ENCODE peak calls at places on chromosomes 1 and 21, in four cellular contexts. H is right lobe of liver, G is hepatocyte, J is RWPE1. P is an unnamed sample.

GRCh38 chr1:168343566-168343965 is 62.9 kb downstream of the TBX19 start:
- DNase-seq in G (no peak), J (no peak), H (no peak), P (no peak)

GRCh38 chr21:18248171-18248570 is 3.5 kb downstream of the CHODL start:
- DNase-seq in G (no peak), J (no peak), H (no peak), P (no peak)

GRCh38 chr1:227362039-227362438 is 43.7 kb upstream of the CDC42BPA start:
- DNase-seq in G (no peak), H (no peak), J (no peak), P (no peak)

GRCh38 chr1:184255560-184255959 is 131.3 kb upstream of the C1orf21 start:
- DNase-seq in J (no peak), H (no peak), G (no peak), P (no peak)

GRCh38 chr1:41474490-41475271 is 9.8 kb downstream of the EDN2 start:
- DNase-seq in G (peak), H (peak), J (peak), P (peak)

GRCh38 chr1:85240174-85240601 is 19.3 kb downstream of the C1orf52 start:
- DNase-seq in H (no peak), G (no peak), J (peak), P (peak)

GRCh38 chr1:3305156-3305555 is 149.3 kb upstream of the ARHGEF16 start:
- DNase-seq in H (no peak), J (no peak), G (no peak), P (no peak)

GRCh38 chr1:230891984-230892383 is 23.7 kb upstream of the C1orf198 start:
- DNase-seq in J (no peak), H (no peak), G (no peak), P (no peak)

GRCh38 chr1:215793210-215793609 is 226.1 kb downstream of the KCTD3 start:
- DNase-seq in H (no peak), J (peak), G (no peak), P (no peak)

GRCh38 chr1:91948501-91949355 is 473 bp upstream of the BRDT start:
- DNase-seq in J (no peak), G (no peak), H (no peak), P (peak)

GRCh38 chr1:45040297-45040696 is 28.2 kb downstream of the UROD start:
- DNase-seq in H (no peak), J (no peak), G (no peak), P (no peak)

GRCh38 chr21:30468912-30469812 is 11.0 kb downstream of the KRTAP19-1 start:
- DNase-seq in J (no peak), H (no peak), G (no peak), P (no peak)

GRCh38 chr21:30463713-30464112 is 16.5 kb downstream of the KRTAP19-1 start:
- DNase-seq in H (no peak), G (peak), J (peak), P (no peak)
- TF ChIP-seq CTCF in H (no peak), G (peak), J (peak), P (peak)

DNA sequence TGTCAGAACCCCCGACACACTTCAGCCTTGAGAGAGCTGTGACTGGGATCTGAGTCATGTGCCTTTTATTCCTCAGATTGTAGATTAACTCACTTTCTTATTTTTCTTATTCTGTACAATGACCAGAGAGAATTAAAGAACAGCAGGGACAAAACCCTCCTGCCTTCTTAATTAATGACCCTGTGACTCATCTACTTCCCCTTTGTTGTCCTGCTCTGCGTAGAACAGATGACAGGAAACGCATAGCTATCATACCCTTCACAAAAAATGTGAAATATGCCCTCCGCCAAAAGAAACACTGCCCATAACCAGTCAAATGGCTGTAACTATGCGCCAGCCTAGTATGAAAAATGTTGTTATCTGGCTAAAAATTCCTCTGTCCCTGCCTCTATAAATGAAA is 9.1 kb upstream of the PADI2 start:
- DNase-seq in J (peak), G (no peak), H (no peak), P (peak)
- H3K27ac ChIP-seq in J (peak), G (peak), H (peak), P (peak)

GRCh38 chr1:180502361-180503273 is at the start of gene ACBD6:
- DNase-seq in J (peak), G (peak), H (peak), P (peak)
- TF ChIP-seq CTCF in J (no peak), G (peak), H (no peak), P (no peak)

GRCh38 chr1:241648159-241648558 is 3.9 kb upstream of the WDR64 start:
- DNase-seq in H (no peak), J (no peak), G (no peak), P (no peak)
- H3K27ac ChIP-seq in H (no peak), J (no peak), G (no peak), P (no peak)

GRCh38 chr1:196603651-196604050 is 4.6 kb downstream of the KCNT2 start:
- DNase-seq in H (no peak), G (no peak), J (no peak), P (no peak)

GRCh38 chr1:196611873-196612272 is 3.6 kb upstream of the KCNT2 start:
- DNase-seq in J (no peak), G (no peak), H (no peak), P (no peak)

GRCh38 chr1:196607940-196608339 is 300 bp downstream of the KCNT2 start:
- DNase-seq in H (no peak), J (no peak), G (peak), P (peak)

GRCh38 chr1:196609114-196609737 is 986 bp upstream of the KCNT2 start:
- DNase-seq in G (no peak), H (no peak), J (no peak), P (peak)

GRCh38 chr1:196608401-196609113 is at the start of gene KCNT2:
- DNase-seq in H (peak), G (peak), J (peak), P (peak)
- TF ChIP-seq CTCF in H (no peak), G (no peak), J (no peak), P (no peak)